ENCODE peak calls at places on chromosomes 11 and 22, in four cellular contexts. J, V, E and G are unnamed samples.
A peak's percentile ranks its signal among the peaks of the same experiment; 100 is the strongest.

GRCh38 chr11:71496421-71496820 is 30.6 kb upstream of the KRTAP5-7 start:
- DNase-seq in J (no peak), V (no peak), E (no peak), G (no peak)

GRCh38 chr11:130485983-130486970 is 37.8 kb downstream of the ADAMTS15 start:
- DNase-seq in J (no peak), E (no peak), V (no peak), G (no peak)

GRCh38 chr22:50600541-50600940 is at the start of gene MAPK8IP2:
- DNase-seq in V (no peak), E (peak; percentile 63), J (no peak), G (no peak)

GRCh38 chr11:7538023-7538422 is 24.2 kb downstream of the PPFIBP2 start:
- DNase-seq in J (no peak), E (no peak), V (no peak), G (no peak)

GRCh38 chr11:1351278-1351937 is 38.3 kb upstream of the BRSK2 start:
- DNase-seq in E (no peak), V (no peak), J (no peak), G (no peak)

GRCh38 chr11:130666781-130667251 is 218.4 kb downstream of the ADAMTS15 start:
- DNase-seq in E (no peak), V (no peak), J (no peak), G (no peak)

GRCh38 chr22:46800102-46800857 is 37.8 kb downstream of the TBC1D22A start:
- DNase-seq in J (no peak), E (no peak), V (no peak), G (no peak)

GRCh38 chr11:79447039-79447438 is 6.2 kb upstream of the TENM4 start:
- DNase-seq in V (no peak), E (no peak), J (no peak), G (no peak)

GRCh38 chr11:129282634-129283033 is 90.5 kb upstream of the ARHGAP32 start:
- DNase-seq in J (no peak), V (no peak), E (no peak), G (no peak)

GRCh38 chr22:44881624-44882023 is 128.2 kb downstream of the PHF21B start:
- DNase-seq in E (no peak), J (no peak), V (no peak), G (no peak)